ENCODE peak calls at places on chromosomes 4 and X, in nine cellular contexts. T is foreskin keratinocyte; A is EL; M is GM13976; K is activated CD8-positive, alpha-beta memory T cell treated with anti-CD3 and anti-CD28 coated beads for 1 hour; H is NCI-H2081; U is foreskin melanocyte; X is SJSA1; F is HFFc6. L is an unnamed sample.

GRCh38 chr4:156190606-156191005 is 236.9 kb upstream of the CTSO start:
- DNase-seq in U (peak; percentile 10), X (peak; percentile 14), H (no peak), T (peak; percentile 63), K (no peak), M (no peak), A (peak; percentile 84), F (peak; percentile 33), L (peak; percentile 28)

GRCh38 chrX:79107891-79108718 is 36.4 kb upstream of the GPR174 start:
- DNase-seq in M (peak; percentile 20), U (no peak), T (no peak), A (no peak), X (peak; percentile 13), F (no peak), H (no peak), K (no peak), L (no peak)

GRCh38 chr4:146153964-146154536 is 21.5 kb upstream of the LSM6 start:
- DNase-seq in M (no peak), H (no peak), T (no peak), A (no peak), U (no peak), F (no peak), K (no peak), X (no peak), L (no peak)

GRCh38 chrX:36462142-36462541 is 542.6 kb downstream of the CFAP47 start:
- DNase-seq in T (no peak), F (no peak), X (no peak), A (no peak), H (no peak), M (no peak), K (no peak), U (no peak), L (no peak)

GRCh38 chrX:105515561-105515960 is 295.1 kb upstream of the TEX13A start:
- DNase-seq in F (no peak), M (no peak), U (no peak), H (no peak), K (no peak), X (no peak), T (peak; percentile 4), A (no peak), L (peak; percentile 1)

GRCh38 chrX:114017086-114017485 is 566.8 kb upstream of the HTR2C start:
- DNase-seq in H (no peak), F (no peak), A (no peak), M (no peak), K (no peak), U (no peak), T (no peak), X (no peak), L (no peak)

GRCh38 chr4:128649575-128650205 is 159.8 kb upstream of the JADE1 start:
- DNase-seq in T (peak; percentile 13), M (no peak), H (no peak), U (no peak), F (peak; percentile 59), K (no peak), A (peak; percentile 61), X (no peak), L (no peak)

GRCh38 chrX:56812515-56813105 is 83.6 kb downstream of the NBDY start:
- DNase-seq in U (no peak), K (no peak), M (peak; percentile 43), A (no peak), H (no peak), X (no peak), T (no peak), F (no peak), L (no peak)

GRCh38 chr4:137677851-137678250 is 145.6 kb upstream of the PCDH18 start:
- DNase-seq in M (no peak), U (peak; percentile 13), K (no peak), F (peak; percentile 86), X (no peak), T (peak; percentile 34), H (no peak), A (peak; percentile 69), L (peak; percentile 63)

GRCh38 chr4:8906991-8907595 is 35.5 kb upstream of the HMX1 start:
- DNase-seq in X (no peak), K (no peak), T (no peak), H (no peak), M (no peak), A (no peak), F (no peak), U (no peak), L (no peak)

GRCh38 chr4:110865611-110866254 is 242.9 kb upstream of the PITX2 start:
- DNase-seq in M (no peak), X (peak; percentile 44), T (no peak), F (peak; percentile 53), H (no peak), K (no peak), U (peak; percentile 4), A (peak; percentile 80), L (peak; percentile 73)

GRCh38 chrX:41164469-41164868 is 79.2 kb downstream of the USP9X start:
- DNase-seq in F (no peak), K (no peak), T (no peak), U (no peak), A (no peak), H (peak; percentile 39), X (no peak), M (no peak), L (no peak)

GRCh38 chr4:67393699-67394281 is 151.5 kb downstream of the CENPC start:
- DNase-seq in K (no peak), F (peak; percentile 11), U (peak; percentile 32), M (peak; percentile 16), X (peak; percentile 8), A (peak; percentile 38), T (no peak), H (peak; percentile 15), L (peak; percentile 6)

GRCh38 chr4:99861120-99861905 is 32.9 kb downstream of the LAMTOR3 start:
- DNase-seq in H (peak; percentile 79), M (no peak), T (no peak), X (no peak), A (no peak), K (no peak), U (no peak), F (no peak), L (no peak)

GRCh38 chr4:3708103-3708510 is 58.1 kb upstream of the ADRA2C start:
- DNase-seq in F (no peak), A (peak; percentile 16), H (no peak), X (no peak), T (no peak), M (peak; percentile 63), K (no peak), U (no peak), L (peak; percentile 17)

GRCh38 chrX:22803353-22803752 is 196.4 kb upstream of the DDX53 start:
- DNase-seq in K (no peak), A (no peak), M (no peak), U (no peak), T (no peak), X (no peak), H (no peak), F (no peak), L (no peak)